ENCODE peak calls at places on chromosomes 2 and 18, in four cellular contexts. Y is IMR-90, P is left lung, W is HL-60. O is an unnamed sample.
A peak's percentile ranks its signal among the peaks of the same experiment; 100 is the strongest.

GRCh38 chr18:48711651-48712486 is 173.0 kb downstream of the CTIF start:
- DNase-seq in Y (peak; percentile 49), P (no peak), W (no peak), O (peak; percentile 51)

GRCh38 chr2:161131074-161131680 is 29.1 kb upstream of the TANK start:
- DNase-seq in Y (no peak), P (no peak), W (no peak), O (no peak)

GRCh38 chr2:240791821-240792657 is 28.0 kb downstream of the KIF1A start:
- DNase-seq in Y (no peak), P (no peak), W (no peak), O (no peak)

GRCh38 chr2:13522917-13523821 is 806.4 kb downstream of the TRIB2 start:
- DNase-seq in Y (no peak), P (no peak), W (no peak), O (peak; percentile 17)

GRCh38 chr2:239984431-239985194 is 40.5 kb downstream of the NDUFA10 start:
- DNase-seq in Y (no peak), P (no peak), W (no peak), O (no peak)

GRCh38 chr18:12516049-12516677 is 108.4 kb downstream of the PRELID3A start:
- DNase-seq in Y (peak; percentile 21), P (no peak), W (no peak), O (no peak)

GRCh38 chr2:69683170-69683971 is 39.8 kb upstream of the AAK1 start:
- DNase-seq in Y (peak; percentile 85), P (no peak), W (no peak), O (no peak)

GRCh38 chr2:99504844-99505584 is 15.2 kb upstream of the REV1 start:
- DNase-seq in Y (no peak), P (no peak), W (no peak), O (no peak)

GRCh38 chr2:8122506-8122898 is 559.4 kb upstream of the ID2 start:
- DNase-seq in Y (no peak), P (no peak), W (no peak), O (no peak)

GRCh38 chr2:190578158-190579057 is 43.9 kb upstream of the NEMP2 start:
- DNase-seq in Y (no peak), P (no peak), W (no peak), O (no peak)

GRCh38 chr2:122395687-122396086 is 640.2 kb downstream of the TSN start:
- DNase-seq in Y (no peak), P (no peak), W (no peak), O (no peak)

GRCh38 chr2:66966631-66967030 is 430.5 kb upstream of the ETAA1 start:
- DNase-seq in Y (peak; percentile 55), P (no peak), W (no peak), O (no peak)

GRCh38 chr2:27306136-27306535 is 2.1 kb downstream of the UCN start:
- DNase-seq in Y (no peak), P (no peak), W (no peak), O (peak; percentile 46)

GRCh38 chr2:78417355-78417754 is 608.1 kb upstream of the REG3G start:
- DNase-seq in Y (no peak), P (no peak), W (no peak), O (no peak)

GRCh38 chr2:134232868-134233732 is 20.8 kb upstream of the MGAT5 start:
- DNase-seq in Y (peak; percentile 59), P (no peak), W (peak; percentile 21), O (no peak)

GRCh38 chr2:43495727-43496126 is 100.1 kb downstream of the THADA start:
- DNase-seq in Y (peak; percentile 54), P (no peak), W (no peak), O (no peak)

GRCh38 chr2:99662761-99663341 is 173.0 kb upstream of the REV1 start:
- DNase-seq in Y (peak; percentile 97), P (no peak), W (no peak), O (no peak)

GRCh38 chr18:2573408-2573807 is 2.1 kb downstream of the NDC80 start:
- DNase-seq in Y (no peak), P (no peak), W (no peak), O (no peak)

GRCh38 chr2:190714958-190715357 is 66.1 kb downstream of the NAB1 start:
- DNase-seq in Y (peak; percentile 36), P (no peak), W (no peak), O (no peak)

GRCh38 chr18:11078491-11078890 is 70.9 kb downstream of the PIEZO2 start:
- DNase-seq in Y (no peak), P (no peak), W (no peak), O (no peak)

GRCh38 chr2:41867553-41867952 is 180.3 kb upstream of the PKDCC start:
- DNase-seq in Y (peak; percentile 4), P (no peak), W (no peak), O (no peak)

GRCh38 chr2:38315707-38316333 is 61.3 kb downstream of the ATL2 start:
- DNase-seq in Y (peak; percentile 59), P (no peak), W (peak; percentile 12), O (peak; percentile 76)

GRCh38 chr2:20577495-20578235 is 73.2 kb downstream of the HS1BP3 start:
- DNase-seq in Y (peak; percentile 85), P (no peak), W (no peak), O (no peak)

GRCh38 chr2:228725031-228725430 is 543.5 kb upstream of the SPHKAP start:
- DNase-seq in Y (no peak), P (no peak), W (no peak), O (no peak)

GRCh38 chr2:167940361-167940744 is 307.0 kb downstream of the STK39 start:
- DNase-seq in Y (no peak), P (no peak), W (no peak), O (no peak)

GRCh38 chr2:100935372-100935752 is 66.7 kb upstream of the RPL31 start:
- DNase-seq in Y (peak; percentile 87), P (no peak), W (no peak), O (no peak)

GRCh38 chr2:5538717-5539116 is 153.5 kb upstream of the SOX11 start:
- DNase-seq in Y (no peak), P (no peak), W (no peak), O (no peak)

GRCh38 chr2:30862054-30862651 is 54.9 kb upstream of the CAPN13 start:
- DNase-seq in Y (peak; percentile 73), P (peak; percentile 60), W (peak; percentile 11), O (peak; percentile 79)

GRCh38 chr2:119283873-119284331 is 60.3 kb downstream of the STEAP3 start:
- DNase-seq in Y (peak; percentile 80), P (peak; percentile 85), W (peak; percentile 50), O (no peak)

GRCh38 chr2:105431367-105432088 is 32.7 kb upstream of the FHL2 start:
- DNase-seq in Y (peak; percentile 35), P (peak; percentile 42), W (no peak), O (no peak)

GRCh38 chr2:141041281-141041680 is 1089.5 kb downstream of the LRP1B start:
- DNase-seq in Y (peak; percentile 36), P (no peak), W (no peak), O (no peak)

GRCh38 chr2:67604360-67604759 is 207.2 kb downstream of the ETAA1 start:
- DNase-seq in Y (peak; percentile 49), P (no peak), W (no peak), O (peak; percentile 11)

GRCh38 chr18:45415614-45416013 is 199.7 kb upstream of the SLC14A2 start:
- DNase-seq in Y (no peak), P (no peak), W (no peak), O (peak; percentile 39)

GRCh38 chr2:88698498-88699233 is 7.2 kb downstream of the RPIA start:
- DNase-seq in Y (no peak), P (no peak), W (no peak), O (peak; percentile 38)

GRCh38 chr2:37181726-37182684 is 6.5 kb downstream of the SULT6B1 start:
- DNase-seq in Y (peak; percentile 66), P (no peak), W (no peak), O (no peak)

GRCh38 chr18:55998071-55998522 is 410.1 kb upstream of the TCF4 start:
- DNase-seq in Y (peak; percentile 56), P (no peak), W (no peak), O (peak; percentile 48)

DNA sequence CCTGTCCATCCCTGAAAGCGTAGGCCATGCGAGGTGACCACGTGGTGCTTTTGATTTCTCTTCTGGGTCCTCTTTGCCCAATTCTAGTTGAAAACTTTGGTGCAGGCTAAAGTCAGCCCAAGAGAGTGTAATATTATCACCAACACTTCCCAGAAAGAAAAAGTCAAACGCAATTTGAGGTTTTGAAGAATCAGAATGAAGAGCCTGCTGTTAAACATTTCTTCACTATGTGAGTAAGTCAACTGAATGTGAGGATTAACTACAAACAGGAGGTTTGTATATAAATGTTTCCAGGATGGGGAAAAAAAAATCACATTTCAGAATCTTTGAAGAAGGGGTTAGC is 31.8 kb downstream of the RNF144A start:
- DNase-seq in Y (no peak), P (no peak), W (no peak), O (no peak)
- H3K27ac ChIP-seq in Y (no peak overlapping the region), P (no peak overlapping the region), W (no peak overlapping the region), O (no peak overlapping the region)

GRCh38 chr2:15944325-15945017 is 4.1 kb downstream of the MYCN start:
- DNase-seq in Y (no peak), P (no peak), W (no peak), O (no peak)
- H3K27ac ChIP-seq in Y (no peak overlapping the region), P (no peak overlapping the region), W (no peak overlapping the region), O (no peak overlapping the region)

GRCh38 chr2:224449212-224450147 is 47.6 kb upstream of the FAM124B start:
- DNase-seq in Y (no peak), P (no peak), W (no peak), O (peak; percentile 51)
- H3K27ac ChIP-seq in Y (no peak overlapping the region), P (no peak overlapping the region), W (no peak overlapping the region), O (no peak overlapping the region)

GRCh38 chr2:48345176-48345575 is 184.8 kb upstream of the STON1 start:
- DNase-seq in Y (no peak), P (no peak), W (no peak), O (no peak)

GRCh38 chr2:48343154-48343553 is 186.8 kb upstream of the STON1 start:
- DNase-seq in Y (no peak), P (no peak), W (no peak), O (no peak)

GRCh38 chr2:48346124-48346536 is 183.8 kb upstream of the STON1 start:
- DNase-seq in Y (peak; percentile 91), P (peak; percentile 51), W (no peak), O (no peak)

GRCh38 chr2:48343571-48344440 is 186.1 kb upstream of the STON1 start:
- DNase-seq in Y (peak; percentile 93), P (no peak), W (no peak), O (no peak)

DNA sequence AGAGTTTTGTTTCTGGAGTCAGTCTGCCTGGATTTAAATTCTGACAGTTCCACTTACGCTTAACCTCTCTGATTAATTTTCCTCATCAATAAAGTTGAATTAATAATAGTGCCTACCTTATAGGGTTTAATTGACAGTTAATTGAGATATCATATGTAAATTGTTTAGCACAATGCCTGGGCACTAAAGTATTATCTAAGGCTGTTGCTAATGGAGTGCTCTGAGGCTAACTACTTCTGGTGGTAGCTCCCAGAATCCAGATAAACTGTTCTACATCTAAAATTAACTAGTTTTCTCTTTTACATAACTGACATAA is 185.6 kb upstream of the STON1 start:
- DNase-seq in Y (no peak), P (no peak), W (no peak), O (no peak)
- H3K27ac ChIP-seq in Y (no peak overlapping the region), P (peak overlapping the region; percentile 50), W (no peak overlapping the region), O (no peak overlapping the region)

O was measured in GM23338.